ENCODE peak calls at places on chromosomes 16 and 17, in six cellular contexts. One of them, this sample, is unnamed.
A peak's percentile ranks its signal among the peaks of the same experiment; 100 is the strongest.

GRCh38 chr17:40107266-40107980 is 7.0 kb upstream of the NR1D1 start:
- DNase-seq in Panc1: no peak
- DNase-seq in mammary epithelial cell: no peak
- DNase-seq in left ventricle myocardium inferior: peak; percentile 25
- DNase-seq in tibial artery: peak; percentile 60
- DNase-seq in pancreas: no peak
- DNase-seq in this sample: no peak

GRCh38 chr16:88323041-88323440 is 59.7 kb upstream of the ZNF469 start:
- DNase-seq in mammary epithelial cell: no peak
- DNase-seq in pancreas: no peak
- DNase-seq in left ventricle myocardium inferior: no peak
- DNase-seq in tibial artery: no peak
- DNase-seq in Panc1: no peak
- DNase-seq in this sample: no peak

GRCh38 chr17:76179496-76180467 is 38.7 kb upstream of the FOXJ1 start:
- DNase-seq in pancreas: no peak
- DNase-seq in left ventricle myocardium inferior: no peak
- DNase-seq in mammary epithelial cell: no peak
- DNase-seq in Panc1: no peak
- DNase-seq in tibial artery: no peak
- DNase-seq in this sample: peak; percentile 2

GRCh38 chr17:45335721-45336120 is 18.9 kb upstream of the MAP3K14 start:
- DNase-seq in tibial artery: no peak
- DNase-seq in mammary epithelial cell: no peak
- DNase-seq in pancreas: no peak
- DNase-seq in left ventricle myocardium inferior: no peak
- DNase-seq in Panc1: no peak
- DNase-seq in this sample: no peak

GRCh38 chr17:19010729-19011505 is 6.4 kb upstream of the FAM83G start:
- DNase-seq in Panc1: no peak
- DNase-seq in tibial artery: no peak
- DNase-seq in pancreas: no peak
- DNase-seq in left ventricle myocardium inferior: no peak
- DNase-seq in mammary epithelial cell: peak; percentile 26
- DNase-seq in this sample: peak; percentile 40

GRCh38 chr17:21090889-21091618 is 35.7 kb upstream of the DHRS7B start:
- DNase-seq in tibial artery: no peak
- DNase-seq in left ventricle myocardium inferior: no peak
- DNase-seq in Panc1: no peak
- DNase-seq in pancreas: no peak
- DNase-seq in mammary epithelial cell: no peak
- DNase-seq in this sample: no peak

GRCh38 chr17:53765609-53766008 is 57.1 kb upstream of the KIF2B start:
- DNase-seq in pancreas: no peak
- DNase-seq in Panc1: no peak
- DNase-seq in tibial artery: no peak
- DNase-seq in left ventricle myocardium inferior: no peak
- DNase-seq in mammary epithelial cell: peak; percentile 24
- DNase-seq in this sample: peak; percentile 59

GRCh38 chr16:74817851-74818250 is 43.2 kb upstream of the FA2H start:
- DNase-seq in Panc1: no peak
- DNase-seq in pancreas: no peak
- DNase-seq in tibial artery: no peak
- DNase-seq in left ventricle myocardium inferior: no peak
- DNase-seq in mammary epithelial cell: no peak
- DNase-seq in this sample: no peak

GRCh38 chr16:49737541-49737940 is 118.4 kb downstream of the ZNF423 start:
- DNase-seq in tibial artery: no peak
- DNase-seq in left ventricle myocardium inferior: no peak
- DNase-seq in pancreas: no peak
- DNase-seq in mammary epithelial cell: no peak
- DNase-seq in Panc1: no peak
- DNase-seq in this sample: no peak

GRCh38 chr16:14378684-14379467 is 251.2 kb downstream of the PARN start:
- DNase-seq in pancreas: no peak
- DNase-seq in tibial artery: no peak
- DNase-seq in left ventricle myocardium inferior: no peak
- DNase-seq in Panc1: no peak
- DNase-seq in mammary epithelial cell: peak; percentile 91
- DNase-seq in this sample: peak; percentile 87

GRCh38 chr17:17455173-17455572 is 21.6 kb upstream of the MED9 start:
- DNase-seq in left ventricle myocardium inferior: no peak
- DNase-seq in Panc1: no peak
- DNase-seq in mammary epithelial cell: no peak
- DNase-seq in pancreas: no peak
- DNase-seq in tibial artery: no peak
- DNase-seq in this sample: no peak

GRCh38 chr17:5821057-5821456 is 236.7 kb upstream of the NLRP1 start:
- DNase-seq in left ventricle myocardium inferior: no peak
- DNase-seq in tibial artery: no peak
- DNase-seq in Panc1: peak; percentile 51
- DNase-seq in mammary epithelial cell: peak; percentile 76
- DNase-seq in pancreas: no peak
- DNase-seq in this sample: peak; percentile 24

GRCh38 chr17:962650-963049 is 16.9 kb downstream of the NXN start:
- DNase-seq in pancreas: no peak
- DNase-seq in Panc1: no peak
- DNase-seq in left ventricle myocardium inferior: no peak
- DNase-seq in mammary epithelial cell: no peak
- DNase-seq in tibial artery: no peak
- DNase-seq in this sample: no peak

GRCh38 chr16:20870122-20870521 is 30.0 kb downstream of the DCUN1D3 start:
- DNase-seq in mammary epithelial cell: no peak
- DNase-seq in pancreas: no peak
- DNase-seq in tibial artery: no peak
- DNase-seq in Panc1: no peak
- DNase-seq in left ventricle myocardium inferior: no peak
- DNase-seq in this sample: no peak

DNA sequence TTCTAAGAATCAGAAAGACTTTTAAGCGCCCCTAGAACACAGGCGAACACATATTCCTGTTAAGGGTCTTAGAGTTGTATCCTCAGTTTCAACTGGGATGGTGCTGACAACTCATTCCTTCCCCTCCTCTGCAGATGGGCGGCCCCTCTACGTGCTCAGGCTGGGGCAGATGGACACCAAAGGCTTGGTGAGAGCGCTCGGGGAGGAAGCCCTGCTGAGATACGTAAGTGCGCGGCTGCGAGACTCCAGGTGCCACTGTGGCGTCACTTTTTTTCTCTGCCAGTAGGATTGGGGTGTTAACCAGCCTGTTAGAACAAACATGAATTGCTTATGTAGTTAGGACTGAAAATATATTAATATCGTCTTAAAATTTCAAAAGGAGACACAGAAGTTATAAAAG is 62.7 kb downstream of the SEC14L1 start:
- DNase-seq in left ventricle myocardium inferior: no peak
- DNase-seq in mammary epithelial cell: no peak
- DNase-seq in pancreas: no peak
- DNase-seq in Panc1: no peak
- DNase-seq in tibial artery: no peak
- DNase-seq in this sample: no peak
- H3K4me1 ChIP-seq in left ventricle myocardium inferior: peaks cover 64% of the 10 kb centered on the region
- H3K4me1 ChIP-seq in mammary epithelial cell: no peaks in the 10 kb centered on the region
- H3K4me1 ChIP-seq in pancreas: peaks cover 6% of the 10 kb centered on the region
- H3K4me1 ChIP-seq in Panc1: peaks cover 6% of the 10 kb centered on the region
- H3K4me1 ChIP-seq in tibial artery: no peaks in the 10 kb centered on the region
- H3K4me1 ChIP-seq in this sample: no peaks in the 10 kb centered on the region

GRCh38 chr16:31072540-31073072 is 1.4 kb downstream of the ZNF668 start:
- DNase-seq in tibial artery: no peak
- DNase-seq in mammary epithelial cell: peak; percentile 41
- DNase-seq in pancreas: peak; percentile 23
- DNase-seq in Panc1: no peak
- DNase-seq in left ventricle myocardium inferior: no peak
- DNase-seq in this sample: no peak
- TF ChIP-seq CTCF in tibial artery: no peak
- TF ChIP-seq CTCF in mammary epithelial cell: no peak
- TF ChIP-seq CTCF in pancreas: no peak
- TF ChIP-seq CTCF in Panc1: no peak
- TF ChIP-seq CTCF in left ventricle myocardium inferior: no peak
- TF ChIP-seq CTCF in this sample: no peak

GRCh38 chr17:78621720-78622490 is 44.7 kb upstream of the DNAH17 start:
- DNase-seq in Panc1: no peak
- DNase-seq in tibial artery: no peak
- DNase-seq in mammary epithelial cell: no peak
- DNase-seq in left ventricle myocardium inferior: no peak
- DNase-seq in pancreas: no peak
- DNase-seq in this sample: no peak

GRCh38 chr17:78624461-78625216 is 47.4 kb upstream of the DNAH17 start:
- DNase-seq in pancreas: no peak
- DNase-seq in Panc1: no peak
- DNase-seq in mammary epithelial cell: no peak
- DNase-seq in left ventricle myocardium inferior: no peak
- DNase-seq in tibial artery: no peak
- DNase-seq in this sample: no peak

GRCh38 chr17:78623541-78623940 is 46.3 kb upstream of the DNAH17 start:
- DNase-seq in Panc1: no peak
- DNase-seq in mammary epithelial cell: no peak
- DNase-seq in tibial artery: no peak
- DNase-seq in left ventricle myocardium inferior: no peak
- DNase-seq in pancreas: no peak
- DNase-seq in this sample: no peak

GRCh38 chr17:78620099-78620498 is 42.9 kb upstream of the DNAH17 start:
- DNase-seq in mammary epithelial cell: no peak
- DNase-seq in Panc1: no peak
- DNase-seq in tibial artery: no peak
- DNase-seq in pancreas: no peak
- DNase-seq in left ventricle myocardium inferior: no peak
- DNase-seq in this sample: no peak

GRCh38 chr17:78622491-78623265 is 45.5 kb upstream of the DNAH17 start:
- DNase-seq in mammary epithelial cell: no peak
- DNase-seq in left ventricle myocardium inferior: no peak
- DNase-seq in Panc1: no peak
- DNase-seq in pancreas: no peak
- DNase-seq in tibial artery: no peak
- DNase-seq in this sample: no peak
- H3K27me3 ChIP-seq in mammary epithelial cell: no peaks in the 10 kb centered on the region
- H3K27me3 ChIP-seq in left ventricle myocardium inferior: peaks cover 11% of the 10 kb centered on the region
- H3K27me3 ChIP-seq in Panc1: no peaks in the 10 kb centered on the region
- H3K27me3 ChIP-seq in pancreas: no peaks in the 10 kb centered on the region
- H3K27me3 ChIP-seq in tibial artery: no peaks in the 10 kb centered on the region
- H3K27me3 ChIP-seq in this sample: peaks cover 6% of the 10 kb centered on the region

GRCh38 chr16:89344314-89344828 is 126.9 kb downstream of the ZNF778 start:
- DNase-seq in Panc1: no peak
- DNase-seq in tibial artery: no peak
- DNase-seq in pancreas: no peak
- DNase-seq in left ventricle myocardium inferior: no peak
- DNase-seq in mammary epithelial cell: no peak
- DNase-seq in this sample: no peak
- H3K4me1 ChIP-seq in Panc1: peaks cover 73% of the 10 kb centered on the region
- H3K4me1 ChIP-seq in tibial artery: peaks cover 35% of the 10 kb centered on the region
- H3K4me1 ChIP-seq in pancreas: peaks cover 32% of the 10 kb centered on the region
- H3K4me1 ChIP-seq in left ventricle myocardium inferior: peaks cover 55% of the 10 kb centered on the region
- H3K4me1 ChIP-seq in mammary epithelial cell: peaks cover 27% of the 10 kb centered on the region
- H3K4me1 ChIP-seq in this sample: peaks cover 32% of the 10 kb centered on the region

This sample was measured in foreskin keratinocyte.